ENCODE peak calls at places on chromosome 11, in four cellular contexts. C, J, U and N are unnamed samples.

GRCh38 chr11:60130496-60130895 is 42.0 kb downstream of the MS4A2 start:
- DNase-seq in U (no peak), C (no peak), J (no peak), N (no peak)

GRCh38 chr11:112355726-112356125 is 95.1 kb upstream of the PLET1 start:
- DNase-seq in C (no peak), U (peak), J (no peak), N (peak)

GRCh38 chr11:78101073-78101472 is 21.4 kb upstream of the NDUFC2 start:
- DNase-seq in J (no peak), U (no peak), C (no peak), N (no peak)

GRCh38 chr11:112206071-112206470 is 20.2 kb upstream of the PTS start:
- DNase-seq in U (no peak), C (no peak), J (no peak), N (no peak)

GRCh38 chr11:96123301-96123700 is 199.4 kb upstream of the MTMR2 start:
- DNase-seq in U (no peak), J (no peak), C (no peak), N (no peak)

GRCh38 chr11:111269146-111269868 is 23.8 kb downstream of the POU2AF2 start:
- DNase-seq in J (no peak), C (no peak), U (no peak), N (no peak)

GRCh38 chr11:63165710-63166310 is 21.8 kb upstream of the SLC22A24 start:
- DNase-seq in U (no peak), C (no peak), J (no peak), N (no peak)

GRCh38 chr11:48075637-48076036 is 95.3 kb downstream of the PTPRJ start:
- DNase-seq in U (no peak), C (no peak), J (no peak), N (no peak)

GRCh38 chr11:45278721-45279120 is 7.4 kb downstream of the SYT13 start:
- DNase-seq in C (no peak), U (no peak), J (no peak), N (no peak)

GRCh38 chr11:121494355-121495099 is 41.8 kb upstream of the SORL1-AS1 start:
- DNase-seq in U (no peak), J (no peak), C (no peak), N (no peak)

GRCh38 chr11:15988693-15989231 is 367.6 kb downstream of the SOX6 start:
- DNase-seq in C (no peak), J (no peak), U (no peak), N (no peak)

GRCh38 chr11:73412308-73412707 is 36.1 kb downstream of the RELT start:
- DNase-seq in U (no peak), J (no peak), C (no peak), N (no peak)

GRCh38 chr11:74952752-74953151 is 3.7 kb downstream of the SPCS2 start:
- DNase-seq in J (no peak), U (no peak), C (no peak), N (no peak)

GRCh38 chr11:827146-827860 is 416 bp upstream of the CRACR2B start:
- DNase-seq in U (no peak), C (no peak), J (no peak), N (no peak)

GRCh38 chr11:20005747-20006146 is 154.5 kb downstream of the DBX1 start:
- DNase-seq in C (no peak), U (no peak), J (no peak), N (no peak)

GRCh38 chr11:122721964-122722266 is 66.4 kb downstream of the UBASH3B start:
- DNase-seq in C (no peak), J (no peak), U (no peak), N (no peak)

GRCh38 chr11:63763506-63764200 is 4.9 kb downstream of the ZFTA start:
- DNase-seq in C (no peak), J (no peak), U (no peak), N (peak)

GRCh38 chr11:32792948-32793475 is 1.4 kb downstream of the CCDC73 start:
- DNase-seq in J (no peak), U (no peak), C (peak), N (peak)

GRCh38 chr11:47257518-47258316 is at the start of gene NR1H3:
- DNase-seq in U (peak), J (no peak), C (no peak), N (peak)

GRCh38 chr11:66258473-66258893 is 10.0 kb upstream of the RAB1B start:
- DNase-seq in C (no peak), U (no peak), J (no peak), N (no peak)
- TF ChIP-seq CTCF in C (no peak), U (peak), J (no peak), N (no peak)

DNA sequence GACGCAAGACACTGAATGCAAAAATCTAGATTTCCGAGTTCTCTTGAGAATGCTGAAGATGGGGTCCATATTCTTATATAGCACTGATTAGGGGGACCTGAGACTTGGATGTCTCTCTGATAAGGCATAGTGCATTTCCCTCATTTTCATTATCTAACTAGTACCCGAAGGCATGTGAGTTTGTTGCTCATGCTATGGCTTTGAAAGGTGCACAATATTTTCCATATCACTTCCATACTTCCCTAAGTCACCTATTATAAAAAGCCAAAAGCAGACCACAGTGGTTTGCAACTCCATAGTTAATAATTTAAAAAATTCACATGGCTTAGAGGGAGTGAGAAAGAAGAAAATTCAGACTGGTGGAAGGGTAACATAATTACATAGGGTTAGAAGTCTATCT is 1.7 kb downstream of the BTBD10 start:
- DNase-seq in C (no peak), J (no peak), U (no peak), N (no peak)
- H3K4me3 ChIP-seq in C (peak), J (no peak), U (no peak), N (no peak)

GRCh38 chr11:120243221-120243620 is 3.3 kb downstream of the POU2F3 start:
- DNase-seq in J (no peak), U (no peak), C (no peak), N (no peak)

GRCh38 chr11:120240866-120241265 is 926 bp downstream of the POU2F3 start:
- DNase-seq in J (no peak), C (no peak), U (no peak), N (no peak)

GRCh38 chr11:120241277-120241676 is 1.3 kb downstream of the POU2F3 start:
- DNase-seq in U (peak), J (no peak), C (no peak), N (no peak)

GRCh38 chr11:120238968-120239620 is 846 bp upstream of the POU2F3 start:
- DNase-seq in U (peak), J (no peak), C (no peak), N (no peak)

DNA sequence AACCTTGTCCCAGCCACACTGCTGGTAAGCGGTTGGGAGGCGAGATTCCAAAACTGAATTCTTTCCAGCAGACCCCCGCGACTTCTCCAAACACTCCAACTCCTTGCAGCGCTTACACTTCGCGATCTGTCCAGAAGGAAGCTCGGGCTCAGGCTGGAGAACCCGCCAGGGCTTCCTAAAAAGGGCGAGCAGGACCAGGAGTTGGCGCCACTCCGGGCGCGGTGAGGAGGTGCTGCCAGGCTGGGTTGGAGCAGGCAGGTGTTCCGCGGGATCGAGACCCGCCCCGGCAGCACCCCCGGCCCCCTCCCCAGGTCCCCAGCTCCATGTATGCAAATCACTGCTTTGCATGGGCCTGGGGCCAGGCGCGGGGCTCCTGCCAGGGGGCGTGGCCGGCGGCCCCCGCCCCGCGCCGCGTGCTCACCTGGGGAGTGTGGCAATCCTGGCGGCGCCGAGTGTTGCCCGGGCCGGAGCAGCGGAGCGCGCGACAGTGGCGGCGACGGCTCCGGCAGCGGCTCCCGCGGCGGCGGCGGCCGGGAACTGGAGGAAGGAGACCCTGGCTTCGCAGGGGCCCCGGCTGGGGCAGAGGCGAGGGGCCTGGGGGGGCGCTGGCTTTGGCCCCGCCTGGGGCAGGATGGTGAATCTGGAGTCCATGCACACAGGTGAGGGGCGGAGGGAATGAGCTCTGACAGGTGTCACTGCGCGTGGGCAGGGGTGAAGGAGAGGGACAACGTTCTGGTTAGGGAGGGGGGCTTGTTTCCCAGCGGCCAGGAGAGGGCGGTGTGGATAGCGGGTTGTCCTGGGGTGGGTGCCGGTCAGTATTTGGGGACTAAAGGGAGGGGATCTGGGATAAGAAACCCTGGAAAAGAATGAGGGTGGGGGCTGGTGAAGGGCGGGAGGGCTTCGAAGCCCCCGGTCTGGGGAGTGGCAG is at the start of gene POU2F3:
- DNase-seq in U (peak), J (no peak), C (no peak), N (no peak)
- TF ChIP-seq CTCF in U (no peak), J (no peak), C (no peak), N (no peak)

GRCh38 chr11:68380786-68381622 is 68.6 kb downstream of the LRP5 start:
- DNase-seq in C (no peak), J (no peak), U (no peak), N (no peak)
- H3K4me3 ChIP-seq in C (no peak), J (peak), U (peak), N (peak)

DNA sequence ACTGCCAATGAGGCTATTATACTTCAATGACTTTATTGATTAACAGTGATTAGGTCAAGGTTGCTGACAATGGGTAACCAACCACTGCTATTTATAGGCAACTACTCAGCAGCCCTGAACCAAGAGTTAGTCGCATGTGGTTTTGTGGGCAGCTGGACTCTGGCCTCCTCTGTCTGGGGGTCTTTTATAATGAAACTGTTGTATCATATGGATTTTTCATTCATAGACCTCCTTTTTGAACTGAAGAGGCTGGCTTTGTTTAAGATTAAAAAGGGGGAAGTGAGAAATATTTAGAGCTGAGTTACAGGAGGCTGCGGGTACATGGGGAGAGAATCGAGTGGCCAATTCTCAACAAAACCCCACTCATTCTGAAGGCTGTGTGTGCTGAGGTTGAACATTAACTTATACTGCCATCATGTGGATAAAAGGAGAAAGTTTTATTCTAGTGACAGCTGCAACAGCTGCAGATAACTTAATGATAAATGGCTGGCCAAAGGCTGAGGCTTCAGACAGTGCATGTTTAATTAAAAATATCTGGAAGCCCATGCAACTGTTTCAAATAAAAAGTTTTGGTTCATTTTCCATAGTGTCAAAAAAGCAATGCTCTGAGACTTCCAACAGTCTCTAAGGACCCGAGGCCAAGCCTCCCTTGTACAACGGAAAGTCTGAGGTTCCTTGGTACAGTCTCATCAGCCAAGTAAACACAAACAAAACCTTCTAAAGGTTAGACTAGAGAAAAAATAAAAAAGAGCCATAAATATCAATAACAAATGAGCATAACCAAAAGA is 682.6 kb downstream of the KCNA4 start:
- DNase-seq in J (no peak), U (no peak), C (no peak), N (no peak)
- TF ChIP-seq CTCF in J (peak), U (peak), C (peak), N (no peak)

GRCh38 chr11:104200688-104201087 is 36.7 kb upstream of the PDGFD start:
- DNase-seq in U (no peak), C (no peak), J (no peak), N (no peak)

GRCh38 chr11:104198576-104198975 is 34.6 kb upstream of the PDGFD start:
- DNase-seq in C (no peak), J (no peak), U (no peak), N (no peak)

DNA sequence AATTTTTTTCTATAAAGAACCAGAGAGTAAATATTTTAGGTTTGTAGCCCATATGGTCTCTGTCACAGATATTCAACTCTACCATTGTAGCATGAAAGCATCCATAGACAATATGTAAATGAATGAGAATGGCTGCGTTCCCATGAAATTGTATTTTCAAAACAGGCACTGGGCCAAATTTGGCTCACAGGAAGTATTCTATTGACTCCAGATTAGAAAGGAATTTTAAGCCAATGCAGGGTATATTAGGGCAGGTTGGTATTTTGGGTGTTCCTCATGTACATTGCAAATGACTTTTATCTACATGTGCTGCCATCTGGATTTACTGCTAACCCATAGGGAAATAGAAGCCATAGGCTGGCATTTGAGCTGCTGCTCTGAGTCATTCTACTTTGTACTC is 35.1 kb upstream of the PDGFD start:
- DNase-seq in U (no peak), C (no peak), J (no peak), N (no peak)
- H3K4me3 ChIP-seq in U (no peak), C (no peak), J (no peak), N (no peak)

GRCh38 chr11:8813658-8814057 is 97.3 kb upstream of the AKIP1 start:
- DNase-seq in C (peak), J (peak), U (peak), N (peak)
- TF ChIP-seq CTCF in C (peak), J (peak), U (peak), N (peak)

GRCh38 chr11:108897071-108897481 is 232.2 kb downstream of the DDX10 start:
- DNase-seq in C (no peak), U (no peak), J (no peak), N (no peak)

GRCh38 chr11:108891909-108892511 is 227.1 kb downstream of the DDX10 start:
- DNase-seq in C (no peak), U (no peak), J (no peak), N (no peak)

GRCh38 chr11:108897916-108898315 is 233.0 kb downstream of the DDX10 start:
- DNase-seq in J (no peak), U (no peak), C (no peak), N (no peak)

GRCh38 chr11:108891143-108891542 is 226.3 kb downstream of the DDX10 start:
- DNase-seq in J (no peak), U (no peak), C (no peak), N (no peak)

DNA sequence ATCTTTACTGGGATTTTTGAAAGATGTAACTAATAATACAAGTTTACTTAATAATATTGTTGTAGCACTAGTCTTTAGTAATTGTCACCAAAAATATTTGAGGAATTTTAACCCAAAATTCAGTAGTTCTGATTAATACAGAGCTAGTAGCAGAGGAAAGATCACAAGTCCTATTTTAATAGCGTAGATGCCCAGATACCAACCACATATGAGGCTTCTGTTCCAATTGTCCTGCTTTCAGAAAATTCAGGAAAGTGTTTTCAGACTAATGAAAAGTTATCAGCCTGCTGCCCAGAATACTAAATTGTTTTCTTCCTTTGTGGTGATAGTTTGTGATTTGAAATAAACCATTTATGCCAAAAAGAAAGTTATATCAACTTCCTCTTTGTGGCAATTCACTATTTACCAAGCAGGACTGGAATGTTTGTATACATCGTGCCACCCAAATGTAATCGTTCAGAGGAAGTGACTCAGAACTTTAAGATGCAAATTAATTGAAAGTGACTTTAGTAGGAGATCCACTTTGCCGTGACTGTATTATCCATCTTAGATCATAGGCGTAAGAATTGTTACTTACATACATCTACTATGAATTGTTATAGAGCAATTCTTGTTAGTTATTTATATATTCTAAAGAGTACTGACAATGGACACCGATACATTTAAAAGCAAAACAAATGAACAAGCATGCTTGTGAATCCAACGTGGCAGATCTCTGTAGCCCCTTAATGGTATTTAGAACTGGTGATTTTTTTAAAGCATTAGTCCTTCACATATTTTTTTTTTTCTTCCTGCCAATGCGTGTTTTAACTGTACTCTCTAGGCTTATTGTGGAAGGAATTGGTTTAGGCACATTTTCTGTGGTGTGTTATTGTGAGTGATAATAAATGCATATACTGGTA is 231.0 kb downstream of the DDX10 start:
- DNase-seq in J (no peak), C (no peak), U (no peak), N (no peak)
- H3K4me3 ChIP-seq in J (no peak), C (no peak), U (no peak), N (no peak)